ENCODE peak calls at places on chromosome 11, in ten cellular contexts. N, H, O, Q, X, E, I, D, C and V are unnamed samples.

GRCh38 chr11:111602865-111603632 is 800 bp downstream of the SIK2 start:
- DNase-seq in Q (no peak), X (no peak), O (peak), N (peak), D (peak), C (peak), H (peak), I (peak), E (no peak), V (peak)

GRCh38 chr11:62324738-62325556 is 12.3 kb upstream of the ASRGL1 start:
- DNase-seq in N (peak), D (peak), Q (peak), C (peak), X (no peak), O (no peak), H (peak), I (peak), E (no peak), V (no peak)

GRCh38 chr11:86245369-86246292 is 1.1 kb downstream of the EED start:
- DNase-seq in N (peak), C (no peak), D (peak), I (peak), O (no peak), Q (peak), X (no peak), H (peak), E (no peak), V (peak)

GRCh38 chr11:17476317-17477083 is at the start of gene ABCC8:
- DNase-seq in H (no peak), Q (peak), E (no peak), O (peak), X (no peak), C (no peak), D (no peak), N (no peak), I (no peak), V (peak)

GRCh38 chr11:444397-445144 is 2.8 kb upstream of the ANO9 start:
- DNase-seq in O (no peak), I (peak), E (no peak), X (no peak), Q (no peak), H (no peak), N (peak), D (peak), C (peak), V (peak)

GRCh38 chr11:44005076-44005800 is 42.5 kb upstream of the ACCSL start:
- DNase-seq in Q (no peak), X (peak), H (no peak), D (no peak), O (no peak), C (peak), E (no peak), I (no peak), N (no peak), V (no peak)

GRCh38 chr11:118996926-118997626 is 862 bp upstream of the CENATAC start:
- DNase-seq in Q (peak), O (no peak), N (peak), I (peak), D (peak), C (peak), E (no peak), X (peak), H (peak), V (peak)

GRCh38 chr11:6587360-6587953 is 16.0 kb downstream of the RRP8 start:
- DNase-seq in D (no peak), O (no peak), I (no peak), X (no peak), E (no peak), Q (no peak), N (no peak), C (no peak), H (no peak), V (no peak)

GRCh38 chr11:6927030-6927617 is 898 bp downstream of the ZNF215 start:
- DNase-seq in I (no peak), O (no peak), C (no peak), X (no peak), H (peak), Q (no peak), D (peak), N (peak), E (peak), V (peak)

GRCh38 chr11:2084721-2085120 is 54.5 kb downstream of the IGF2 start:
- DNase-seq in Q (no peak), E (no peak), X (no peak), I (no peak), N (no peak), D (no peak), C (no peak), O (no peak), H (no peak), V (peak)

GRCh38 chr11:114892381-114893197 is 214.3 kb downstream of the NXPE2 start:
- DNase-seq in Q (peak), C (no peak), O (no peak), X (no peak), H (peak), D (peak), N (no peak), I (no peak), E (no peak), V (no peak)

GRCh38 chr11:94379619-94380018 is 21.6 kb downstream of the GPR83 start:
- DNase-seq in H (no peak), O (no peak), N (no peak), Q (no peak), E (no peak), C (no peak), X (no peak), I (no peak), D (no peak), V (no peak)

GRCh38 chr11:46003647-46004046 is 81.2 kb downstream of the LARGE2 start:
- DNase-seq in I (peak), O (no peak), D (no peak), N (peak), H (peak), X (no peak), Q (no peak), C (peak), E (no peak), V (no peak)

GRCh38 chr11:13486926-13487660 is 8.7 kb downstream of the PTH start:
- DNase-seq in D (no peak), X (no peak), E (no peak), O (no peak), C (no peak), Q (peak), H (no peak), N (peak), I (peak), V (no peak)

GRCh38 chr11:18794956-18795355 is 3.4 kb upstream of the PTPN5 start:
- DNase-seq in O (no peak), E (no peak), C (no peak), I (no peak), X (no peak), D (no peak), N (no peak), Q (no peak), H (no peak), V (no peak)

GRCh38 chr11:110087820-110088534 is 5.2 kb upstream of the ZC3H12C start:
- DNase-seq in H (peak), X (no peak), Q (no peak), O (no peak), D (no peak), E (no peak), N (peak), C (peak), I (peak), V (peak)

GRCh38 chr11:13297308-13297916 is 19.8 kb downstream of the BMAL1 start:
- DNase-seq in I (no peak), H (no peak), E (no peak), Q (no peak), D (no peak), C (no peak), X (no peak), N (no peak), O (no peak), V (no peak)

GRCh38 chr11:119975561-119976152 is 162.3 kb downstream of the TRIM29 start:
- DNase-seq in N (no peak), E (no peak), H (no peak), O (peak), C (no peak), Q (no peak), X (no peak), I (no peak), D (no peak), V (peak)

GRCh38 chr11:106399075-106399500 is 321.6 kb downstream of the AASDHPPT start:
- DNase-seq in N (peak), Q (no peak), X (peak), I (peak), H (no peak), E (peak), O (no peak), D (no peak), C (peak), V (peak)

GRCh38 chr11:45105233-45105992 is 41.0 kb upstream of the PRDM11 start:
- DNase-seq in N (peak), D (peak), E (peak), I (peak), Q (peak), O (peak), H (peak), X (peak), C (peak), V (peak)

GRCh38 chr11:129896062-129896461 is 684 bp upstream of the NFRKB start:
- DNase-seq in X (no peak), E (no peak), Q (no peak), I (no peak), H (no peak), C (peak), N (peak), O (no peak), D (no peak), V (peak)

GRCh38 chr11:35419713-35420333 is 465 bp upstream of the SLC1A2 start:
- DNase-seq in X (no peak), I (no peak), O (no peak), H (no peak), N (no peak), C (peak), Q (peak), D (no peak), E (no peak), V (peak)

GRCh38 chr11:69148806-69149205 is 6.9 kb upstream of the SMIM38 start:
- DNase-seq in Q (no peak), H (no peak), X (no peak), C (no peak), I (no peak), D (no peak), E (no peak), N (no peak), O (no peak), V (no peak)

GRCh38 chr11:24357620-24358386 is 139.1 kb upstream of the LUZP2 start:
- DNase-seq in E (no peak), H (no peak), C (no peak), O (no peak), N (no peak), I (no peak), D (no peak), X (no peak), Q (no peak), V (peak)

GRCh38 chr11:16871368-16871767 is 132.9 kb downstream of the C11orf58 start:
- DNase-seq in Q (no peak), H (no peak), N (no peak), D (no peak), E (no peak), X (no peak), I (no peak), O (no peak), C (no peak), V (no peak)

GRCh38 chr11:130804306-130805077 is 111.8 kb downstream of the SNX19 start:
- DNase-seq in O (no peak), C (no peak), H (no peak), Q (no peak), X (no peak), E (no peak), D (no peak), N (no peak), I (no peak), V (no peak)

GRCh38 chr11:1766719-1767398 is 3.1 kb upstream of the CTSD start:
- DNase-seq in Q (no peak), N (no peak), H (no peak), E (no peak), X (no peak), C (no peak), D (no peak), I (no peak), O (no peak), V (peak)

GRCh38 chr11:63610604-63611394 is 3.4 kb downstream of the PLAAT3 start:
- DNase-seq in Q (no peak), N (no peak), X (peak), D (peak), I (peak), E (no peak), C (no peak), O (no peak), H (no peak), V (peak)

GRCh38 chr11:72003776-72004171 is 5.1 kb downstream of the IL18BP start:
- DNase-seq in O (no peak), H (no peak), N (no peak), C (no peak), Q (no peak), I (no peak), E (no peak), D (no peak), X (no peak), V (peak)

GRCh38 chr11:6693342-6694228 is 10.4 kb upstream of the MRPL17 start:
- DNase-seq in H (no peak), C (no peak), X (no peak), O (no peak), Q (peak), I (peak), N (peak), E (no peak), D (peak), V (no peak)

GRCh38 chr11:116615211-116615865 is 157.4 kb downstream of the BUD13 start:
- DNase-seq in N (no peak), X (no peak), C (no peak), H (no peak), I (no peak), Q (no peak), E (no peak), D (no peak), O (no peak), V (no peak)